ENCODE peak calls at places on chromosomes 5 and 9, in six cellular contexts. One of them, this sample, is unnamed.

GRCh38 chr5:180976518-180976917 is 12.1 kb upstream of the BTNL3 start:
- DNase-seq in IMR-90: no peak
- DNase-seq in left ventricle myocardium inferior: no peak
- DNase-seq in fibroblast of mammary gland: no peak
- DNase-seq in lower lobe of right lung: no peak
- DNase-seq in HepG2: no peak
- DNase-seq in this sample: no peak

GRCh38 chr5:134082264-134082992 is 32.1 kb upstream of the TCF7 start:
- DNase-seq in HepG2: no peak
- DNase-seq in left ventricle myocardium inferior: no peak
- DNase-seq in fibroblast of mammary gland: no peak
- DNase-seq in lower lobe of right lung: no peak
- DNase-seq in IMR-90: no peak
- DNase-seq in this sample: peak

GRCh38 chr5:83341815-83342334 is 129.7 kb upstream of the VCAN start:
- DNase-seq in HepG2: no peak
- DNase-seq in lower lobe of right lung: no peak
- DNase-seq in fibroblast of mammary gland: no peak
- DNase-seq in IMR-90: no peak
- DNase-seq in left ventricle myocardium inferior: no peak
- DNase-seq in this sample: no peak

GRCh38 chr9:136204838-136205706 is at the start of gene LHX3:
- DNase-seq in left ventricle myocardium inferior: no peak
- DNase-seq in fibroblast of mammary gland: no peak
- DNase-seq in HepG2: no peak
- DNase-seq in lower lobe of right lung: no peak
- DNase-seq in IMR-90: no peak
- DNase-seq in this sample: peak

GRCh38 chr5:179235416-179236400 is 109.6 kb downstream of the ADAMTS2 start:
- DNase-seq in lower lobe of right lung: peak
- DNase-seq in HepG2: no peak
- DNase-seq in left ventricle myocardium inferior: no peak
- DNase-seq in fibroblast of mammary gland: no peak
- DNase-seq in IMR-90: no peak
- DNase-seq in this sample: no peak

GRCh38 chr5:43309122-43309521 is 4.1 kb downstream of the HMGCS1 start:
- DNase-seq in lower lobe of right lung: no peak
- DNase-seq in IMR-90: no peak
- DNase-seq in left ventricle myocardium inferior: no peak
- DNase-seq in fibroblast of mammary gland: no peak
- DNase-seq in HepG2: no peak
- DNase-seq in this sample: no peak

GRCh38 chr5:149448831-149449714 is 70.0 kb upstream of the IL17B start:
- DNase-seq in fibroblast of mammary gland: peak
- DNase-seq in HepG2: no peak
- DNase-seq in lower lobe of right lung: no peak
- DNase-seq in left ventricle myocardium inferior: no peak
- DNase-seq in IMR-90: no peak
- DNase-seq in this sample: peak

GRCh38 chr9:84751921-84752320 is 82.4 kb downstream of the NTRK2 start:
- DNase-seq in lower lobe of right lung: no peak
- DNase-seq in HepG2: no peak
- DNase-seq in left ventricle myocardium inferior: no peak
- DNase-seq in IMR-90: no peak
- DNase-seq in fibroblast of mammary gland: no peak
- DNase-seq in this sample: peak

GRCh38 chr5:51013036-51013435 is 346.6 kb downstream of the PARP8 start:
- DNase-seq in HepG2: no peak
- DNase-seq in lower lobe of right lung: no peak
- DNase-seq in IMR-90: no peak
- DNase-seq in fibroblast of mammary gland: no peak
- DNase-seq in left ventricle myocardium inferior: no peak
- DNase-seq in this sample: no peak

GRCh38 chr5:138817241-138817640 is 57.9 kb downstream of the LRRTM2 start:
- DNase-seq in HepG2: no peak
- DNase-seq in IMR-90: no peak
- DNase-seq in fibroblast of mammary gland: no peak
- DNase-seq in left ventricle myocardium inferior: no peak
- DNase-seq in lower lobe of right lung: no peak
- DNase-seq in this sample: no peak

GRCh38 chr5:122202952-122203351 is 73.6 kb downstream of the ZNF474 start:
- DNase-seq in IMR-90: peak
- DNase-seq in lower lobe of right lung: no peak
- DNase-seq in left ventricle myocardium inferior: no peak
- DNase-seq in fibroblast of mammary gland: no peak
- DNase-seq in HepG2: no peak
- DNase-seq in this sample: no peak

GRCh38 chr9:133807037-133807436 is 68.9 kb upstream of the SARDH start:
- DNase-seq in IMR-90: no peak
- DNase-seq in left ventricle myocardium inferior: no peak
- DNase-seq in lower lobe of right lung: no peak
- DNase-seq in fibroblast of mammary gland: no peak
- DNase-seq in HepG2: no peak
- DNase-seq in this sample: no peak

GRCh38 chr5:33036128-33036527 is 325.0 kb downstream of the NPR3 start:
- DNase-seq in lower lobe of right lung: no peak
- DNase-seq in fibroblast of mammary gland: no peak
- DNase-seq in IMR-90: no peak
- DNase-seq in HepG2: no peak
- DNase-seq in left ventricle myocardium inferior: no peak
- DNase-seq in this sample: no peak

GRCh38 chr5:19771174-19771835 is 216.7 kb downstream of the CDH18 start:
- DNase-seq in HepG2: no peak
- DNase-seq in lower lobe of right lung: no peak
- DNase-seq in IMR-90: peak
- DNase-seq in left ventricle myocardium inferior: no peak
- DNase-seq in fibroblast of mammary gland: no peak
- DNase-seq in this sample: peak

GRCh38 chr5:174601937-174602336 is 122.4 kb upstream of the MSX2 start:
- DNase-seq in IMR-90: peak
- DNase-seq in left ventricle myocardium inferior: no peak
- DNase-seq in fibroblast of mammary gland: no peak
- DNase-seq in HepG2: no peak
- DNase-seq in lower lobe of right lung: no peak
- DNase-seq in this sample: peak

GRCh38 chr5:74199436-74200210 is 440.9 kb downstream of the ENC1 start:
- DNase-seq in HepG2: no peak
- DNase-seq in IMR-90: peak
- DNase-seq in lower lobe of right lung: no peak
- DNase-seq in left ventricle myocardium inferior: no peak
- DNase-seq in fibroblast of mammary gland: peak
- DNase-seq in this sample: peak

GRCh38 chr9:68844623-68845612 is 139.9 kb downstream of the PIP5K1B start:
- DNase-seq in fibroblast of mammary gland: peak
- DNase-seq in left ventricle myocardium inferior: peak
- DNase-seq in IMR-90: peak
- DNase-seq in HepG2: peak
- DNase-seq in lower lobe of right lung: no peak
- DNase-seq in this sample: peak

GRCh38 chr5:141663506-141663905 is 12.3 kb upstream of the FCHSD1 start:
- DNase-seq in HepG2: no peak
- DNase-seq in left ventricle myocardium inferior: no peak
- DNase-seq in IMR-90: no peak
- DNase-seq in lower lobe of right lung: no peak
- DNase-seq in fibroblast of mammary gland: no peak
- DNase-seq in this sample: no peak

GRCh38 chr9:71223953-71224538 is 102.6 kb upstream of the TRPM3 start:
- DNase-seq in lower lobe of right lung: no peak
- DNase-seq in IMR-90: no peak
- DNase-seq in fibroblast of mammary gland: peak
- DNase-seq in left ventricle myocardium inferior: no peak
- DNase-seq in HepG2: peak
- DNase-seq in this sample: no peak

GRCh38 chr9:85243921-85244320 is 497.8 kb downstream of the AGTPBP1 start:
- DNase-seq in IMR-90: no peak
- DNase-seq in fibroblast of mammary gland: no peak
- DNase-seq in HepG2: no peak
- DNase-seq in lower lobe of right lung: no peak
- DNase-seq in left ventricle myocardium inferior: no peak
- DNase-seq in this sample: no peak

GRCh38 chr5:79560774-79561524 is 47.0 kb upstream of the HOMER1 start:
- DNase-seq in left ventricle myocardium inferior: no peak
- DNase-seq in IMR-90: peak
- DNase-seq in HepG2: no peak
- DNase-seq in lower lobe of right lung: no peak
- DNase-seq in fibroblast of mammary gland: peak
- DNase-seq in this sample: peak

GRCh38 chr9:121736964-121737462 is 85.6 kb downstream of the DAB2IP start:
- DNase-seq in left ventricle myocardium inferior: peak
- DNase-seq in HepG2: peak
- DNase-seq in IMR-90: no peak
- DNase-seq in lower lobe of right lung: peak
- DNase-seq in fibroblast of mammary gland: no peak
- DNase-seq in this sample: no peak

GRCh38 chr9:128204858-128205257 is 1.7 kb downstream of the DNM1 start:
- DNase-seq in lower lobe of right lung: no peak
- DNase-seq in left ventricle myocardium inferior: no peak
- DNase-seq in HepG2: no peak
- DNase-seq in fibroblast of mammary gland: no peak
- DNase-seq in IMR-90: no peak
- DNase-seq in this sample: no peak
- H3K4me3 ChIP-seq in lower lobe of right lung: peak
- H3K4me3 ChIP-seq in left ventricle myocardium inferior: peak
- H3K4me3 ChIP-seq in HepG2: no peak
- H3K4me3 ChIP-seq in fibroblast of mammary gland: no peak
- H3K4me3 ChIP-seq in IMR-90: no peak
- H3K4me3 ChIP-seq in this sample: no peak

GRCh38 chr5:94391996-94392395 is 226.4 kb downstream of the KIAA0825 start:
- DNase-seq in IMR-90: no peak
- DNase-seq in lower lobe of right lung: no peak
- DNase-seq in left ventricle myocardium inferior: no peak
- DNase-seq in fibroblast of mammary gland: no peak
- DNase-seq in HepG2: no peak
- DNase-seq in this sample: no peak

GRCh38 chr5:94395468-94395867 is 222.9 kb downstream of the KIAA0825 start:
- DNase-seq in fibroblast of mammary gland: no peak
- DNase-seq in IMR-90: no peak
- DNase-seq in left ventricle myocardium inferior: no peak
- DNase-seq in lower lobe of right lung: no peak
- DNase-seq in HepG2: no peak
- DNase-seq in this sample: no peak

GRCh38 chr5:94402096-94402495 is 216.3 kb downstream of the KIAA0825 start:
- DNase-seq in fibroblast of mammary gland: peak
- DNase-seq in HepG2: no peak
- DNase-seq in lower lobe of right lung: no peak
- DNase-seq in left ventricle myocardium inferior: no peak
- DNase-seq in IMR-90: peak
- DNase-seq in this sample: no peak

GRCh38 chr5:94396687-94397086 is 221.7 kb downstream of the KIAA0825 start:
- DNase-seq in fibroblast of mammary gland: no peak
- DNase-seq in IMR-90: no peak
- DNase-seq in left ventricle myocardium inferior: no peak
- DNase-seq in HepG2: no peak
- DNase-seq in lower lobe of right lung: no peak
- DNase-seq in this sample: no peak

GRCh38 chr5:94397508-94397907 is 220.9 kb downstream of the KIAA0825 start:
- DNase-seq in lower lobe of right lung: no peak
- DNase-seq in HepG2: no peak
- DNase-seq in left ventricle myocardium inferior: no peak
- DNase-seq in fibroblast of mammary gland: peak
- DNase-seq in IMR-90: no peak
- DNase-seq in this sample: no peak
- TF ChIP-seq CTCF in lower lobe of right lung: no peak
- TF ChIP-seq CTCF in HepG2: no peak
- TF ChIP-seq CTCF in left ventricle myocardium inferior: no peak
- TF ChIP-seq CTCF in fibroblast of mammary gland: no peak
- TF ChIP-seq CTCF in IMR-90: no peak
- TF ChIP-seq CTCF in this sample: no peak

GRCh38 chr9:129336601-129337286 is 158.7 kb upstream of the IER5L start:
- DNase-seq in left ventricle myocardium inferior: no peak
- DNase-seq in fibroblast of mammary gland: peak
- DNase-seq in HepG2: no peak
- DNase-seq in IMR-90: peak
- DNase-seq in lower lobe of right lung: peak
- DNase-seq in this sample: peak
- H3K4me3 ChIP-seq in left ventricle myocardium inferior: peak
- H3K4me3 ChIP-seq in fibroblast of mammary gland: peak
- H3K4me3 ChIP-seq in HepG2: no peak
- H3K4me3 ChIP-seq in IMR-90: no peak
- H3K4me3 ChIP-seq in lower lobe of right lung: peak
- H3K4me3 ChIP-seq in this sample: peak

DNA sequence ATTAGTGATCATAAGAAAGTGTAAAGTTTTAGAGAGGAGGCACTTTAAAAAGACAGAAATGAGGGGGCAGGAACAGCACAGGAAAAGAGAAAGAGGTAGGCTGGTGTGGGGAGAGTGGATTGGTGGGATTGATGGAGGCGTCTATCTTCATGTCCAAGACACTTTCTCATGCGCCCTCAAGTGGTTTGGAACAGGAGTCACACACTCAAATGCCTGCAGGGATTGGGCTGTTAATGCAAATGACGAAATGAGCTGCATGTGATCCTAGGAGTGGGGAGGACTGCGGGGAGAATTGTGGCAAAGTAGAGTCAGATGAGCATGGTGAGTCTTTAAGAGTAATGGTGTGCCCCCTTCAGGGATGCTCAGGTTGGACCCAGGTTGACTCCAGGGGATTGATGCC is 5.5 kb downstream of the SLC36A3 start:
- DNase-seq in IMR-90: peak
- DNase-seq in HepG2: peak
- DNase-seq in lower lobe of right lung: no peak
- DNase-seq in fibroblast of mammary gland: peak
- DNase-seq in left ventricle myocardium inferior: no peak
- DNase-seq in this sample: peak
- TF ChIP-seq CTCF in IMR-90: peak
- TF ChIP-seq CTCF in HepG2: peak
- TF ChIP-seq CTCF in lower lobe of right lung: no peak
- TF ChIP-seq CTCF in fibroblast of mammary gland: peak
- TF ChIP-seq CTCF in left ventricle myocardium inferior: no peak
- TF ChIP-seq CTCF in this sample: peak

GRCh38 chr5:157690690-157691433 is 19.5 kb downstream of the C5orf52 start:
- DNase-seq in left ventricle myocardium inferior: no peak
- DNase-seq in IMR-90: no peak
- DNase-seq in lower lobe of right lung: no peak
- DNase-seq in fibroblast of mammary gland: no peak
- DNase-seq in HepG2: no peak
- DNase-seq in this sample: no peak
- H3K4me3 ChIP-seq in left ventricle myocardium inferior: peak
- H3K4me3 ChIP-seq in IMR-90: no peak
- H3K4me3 ChIP-seq in lower lobe of right lung: no peak
- H3K4me3 ChIP-seq in fibroblast of mammary gland: no peak
- H3K4me3 ChIP-seq in HepG2: no peak
- H3K4me3 ChIP-seq in this sample: no peak

GRCh38 chr9:137547687-137548543 is 2.3 kb downstream of the PNPLA7 start:
- DNase-seq in lower lobe of right lung: no peak
- DNase-seq in left ventricle myocardium inferior: no peak
- DNase-seq in IMR-90: no peak
- DNase-seq in fibroblast of mammary gland: peak
- DNase-seq in HepG2: no peak
- DNase-seq in this sample: peak

GRCh38 chr9:137550241-137550621 is at the start of gene PNPLA7:
- DNase-seq in fibroblast of mammary gland: peak
- DNase-seq in IMR-90: peak
- DNase-seq in left ventricle myocardium inferior: peak
- DNase-seq in HepG2: peak
- DNase-seq in lower lobe of right lung: peak
- DNase-seq in this sample: peak

GRCh38 chr9:137554349-137554748 is 2.7 kb downstream of the MRPL41 start:
- DNase-seq in left ventricle myocardium inferior: no peak
- DNase-seq in HepG2: no peak
- DNase-seq in fibroblast of mammary gland: no peak
- DNase-seq in lower lobe of right lung: no peak
- DNase-seq in IMR-90: no peak
- DNase-seq in this sample: no peak

GRCh38 chr9:137551656-137552534 is at the start of gene MRPL41:
- DNase-seq in lower lobe of right lung: peak
- DNase-seq in left ventricle myocardium inferior: peak
- DNase-seq in fibroblast of mammary gland: peak
- DNase-seq in IMR-90: peak
- DNase-seq in HepG2: peak
- DNase-seq in this sample: peak

GRCh38 chr9:137550958-137551655 is 572 bp upstream of the MRPL41 start:
- DNase-seq in fibroblast of mammary gland: peak
- DNase-seq in lower lobe of right lung: peak
- DNase-seq in left ventricle myocardium inferior: no peak
- DNase-seq in HepG2: peak
- DNase-seq in IMR-90: peak
- DNase-seq in this sample: no peak
- TF ChIP-seq CTCF in fibroblast of mammary gland: no peak
- TF ChIP-seq CTCF in lower lobe of right lung: peak
- TF ChIP-seq CTCF in left ventricle myocardium inferior: peak
- TF ChIP-seq CTCF in HepG2: peak
- TF ChIP-seq CTCF in IMR-90: peak
- TF ChIP-seq CTCF in this sample: peak

This sample was measured in epithelial cell of esophagus.